ENCODE peak calls at places on chromosome 21, in nine cellular contexts. M is M059J; K is activated CD8-positive, alpha-beta memory T cell treated with anti-CD3 and anti-CD28 coated beads, Interleukin-2, amount 50 U/mL, for 4 hours; O is RCC 7860; Q is posterior cingulate gyrus; B is stimulated activated CD4-positive, alpha-beta T cell treated with anti-CD3 and anti-CD28 coated beads, TNF-alpha, amount 100 ng/mL, for 24 hours; W is GM23248; Z is NCI-H146; I is midbrain. E is an unnamed sample.

GRCh38 chr21:36704281-36704957 is 5.5 kb downstream of the SIM2 start:
- DNase-seq in O (no peak), B (no peak), Q (no peak), Z (no peak), W (no peak), I (no peak), K (no peak), M (no peak), E (peak; percentile 85)

GRCh38 chr21:31732891-31733520 is 1.1 kb upstream of the SCAF4 start:
- DNase-seq in O (no peak), M (no peak), W (peak; percentile 41), K (no peak), Q (no peak), I (no peak), Z (peak; percentile 42), B (no peak), E (no peak)

GRCh38 chr21:42122808-42123207 is 51.7 kb downstream of the UMODL1 start:
- DNase-seq in W (no peak), B (no peak), Q (no peak), M (no peak), I (no peak), Z (no peak), O (no peak), K (no peak), E (no peak)

GRCh38 chr21:29671728-29672127 is 268.1 kb downstream of the GRIK1 start:
- DNase-seq in W (no peak), Z (no peak), O (no peak), I (no peak), M (no peak), K (no peak), B (no peak), Q (no peak), E (no peak)

GRCh38 chr21:45536301-45537081 is 5.7 kb downstream of the SLC19A1 start:
- DNase-seq in I (no peak), O (no peak), K (peak; percentile 11), Z (no peak), B (no peak), Q (no peak), W (no peak), M (no peak), E (peak; percentile 71)

GRCh38 chr21:41678944-41679343 is 87.9 kb downstream of the RIPK4 start:
- DNase-seq in K (no peak), B (no peak), Z (peak; percentile 92), Q (peak; percentile 53), W (peak; percentile 99), I (peak; percentile 34), M (peak; percentile 100), O (peak; percentile 99), E (peak; percentile 93)

GRCh38 chr21:26469789-26470188 is 103.3 kb downstream of the CYYR1 start:
- DNase-seq in W (peak; percentile 81), B (no peak), O (peak; percentile 23), K (no peak), Z (no peak), M (peak; percentile 31), Q (no peak), I (no peak), E (no peak)

GRCh38 chr21:37463083-37463780 is 96.7 kb downstream of the DYRK1A start:
- DNase-seq in W (peak; percentile 79), Z (no peak), B (no peak), I (no peak), K (no peak), Q (no peak), M (peak; percentile 46), O (peak; percentile 38), E (no peak)

GRCh38 chr21:43956667-43957030 is 55.5 kb upstream of the TRAPPC10 start:
- DNase-seq in Z (no peak), O (no peak), B (no peak), Q (no peak), I (no peak), K (no peak), W (no peak), M (peak; percentile 38), E (no peak)

GRCh38 chr21:34764715-34765284 is 96.0 kb downstream of the CLIC6 start:
- DNase-seq in M (no peak), W (no peak), Z (no peak), K (no peak), O (no peak), I (no peak), Q (no peak), B (no peak), E (no peak)

GRCh38 chr21:44027607-44028286 is 15.6 kb downstream of the TRAPPC10 start:
- DNase-seq in O (no peak), W (no peak), I (no peak), M (no peak), K (no peak), Z (no peak), B (no peak), Q (no peak), E (no peak)

GRCh38 chr21:38985423-38986378 is 180.0 kb downstream of the ETS2 start:
- DNase-seq in B (peak; percentile 28), W (peak; percentile 99), O (peak; percentile 8), M (peak; percentile 85), Z (peak; percentile 68), I (no peak), Q (no peak), K (peak; percentile 20), E (no peak)

GRCh38 chr21:45449658-45450502 is 44.9 kb downstream of the COL18A1 start:
- DNase-seq in B (no peak), W (no peak), I (no peak), Q (no peak), K (no peak), M (no peak), O (no peak), Z (no peak), E (no peak)

GRCh38 chr21:27079807-27080206 is 112.9 kb upstream of the ADAMTS5 start:
- DNase-seq in M (no peak), B (no peak), Q (no peak), W (no peak), K (no peak), O (no peak), I (no peak), Z (no peak), E (no peak)